ENCODE peak calls at places on chromosomes 12 and 14, in ten cellular contexts. B, K, H, T, G, Z, R, V, A and F are unnamed samples.

GRCh38 chr14:99690636-99691035 is 6.5 kb downstream of the CYP46A1 start:
- DNase-seq in B (no peak), K (no peak), H (no peak), T (no peak), G (no peak), Z (no peak), R (no peak), V (no peak), A (no peak), F (no peak)

GRCh38 chr12:46452061-46452615 is 79.6 kb upstream of the SLC38A2 start:
- DNase-seq in B (no peak), K (no peak), H (no peak), T (no peak), G (no peak), Z (no peak), R (no peak), V (no peak), A (no peak), F (no peak)

GRCh38 chr14:69055125-69055524 is 76.0 kb upstream of the ACTN1 start:
- DNase-seq in B (no peak), K (no peak), H (no peak), T (no peak), G (no peak), Z (no peak), R (no peak), V (no peak), A (no peak), F (no peak)

GRCh38 chr12:110002691-110003515 is 3.7 kb downstream of the ANKRD13A start:
- DNase-seq in B (no peak), K (no peak), H (no peak), T (no peak), G (no peak), Z (no peak), R (no peak), V (no peak), A (no peak), F (no peak)

GRCh38 chr12:115947696-115948062 is 329.8 kb downstream of the MED13L start:
- DNase-seq in B (no peak), K (no peak), H (no peak), T (peak), G (peak), Z (no peak), R (no peak), V (no peak), A (no peak), F (no peak)

GRCh38 chr14:69614592-69614991 is 3.2 kb downstream of the SUSD6 start:
- DNase-seq in B (no peak), K (no peak), H (no peak), T (no peak), G (no peak), Z (peak), R (no peak), V (no peak), A (peak), F (peak)

GRCh38 chr14:54440454-54440853 is 720 bp downstream of the CNIH1 start:
- DNase-seq in B (no peak), K (no peak), H (no peak), T (no peak), G (no peak), Z (no peak), R (no peak), V (no peak), A (no peak), F (no peak)

GRCh38 chr12:109538191-109538863 is 35.0 kb downstream of the MMAB start:
- DNase-seq in B (no peak), K (no peak), H (no peak), T (no peak), G (no peak), Z (no peak), R (no peak), V (peak), A (no peak), F (no peak)

GRCh38 chr12:55467836-55468235 is 2.1 kb downstream of the OR6C70 start:
- DNase-seq in B (no peak), K (no peak), H (no peak), T (no peak), G (no peak), Z (no peak), R (no peak), V (no peak), A (no peak), F (no peak)

GRCh38 chr14:99363051-99363450 is 91.1 kb upstream of the BCL11B start:
- DNase-seq in B (no peak), K (no peak), H (no peak), T (no peak), G (no peak), Z (no peak), R (no peak), V (no peak), A (no peak), F (no peak)

GRCh38 chr14:75011356-75012097 is 8.8 kb downstream of the EIF2B2 start:
- DNase-seq in B (no peak), K (no peak), H (no peak), T (no peak), G (no peak), Z (no peak), R (no peak), V (no peak), A (no peak), F (no peak)

GRCh38 chr12:22285871-22286270 is 48.6 kb downstream of the ST8SIA1 start:
- DNase-seq in B (no peak), K (no peak), H (no peak), T (no peak), G (no peak), Z (no peak), R (no peak), V (no peak), A (no peak), F (no peak)

GRCh38 chr14:64422753-64423152 is 34.6 kb downstream of the MTHFD1 start:
- DNase-seq in B (no peak), K (no peak), H (no peak), T (no peak), G (no peak), Z (no peak), R (no peak), V (no peak), A (no peak), F (no peak)

GRCh38 chr12:51269174-51270066 is 795 bp downstream of the SMAGP start:
- DNase-seq in B (peak), K (peak), H (no peak), T (no peak), G (no peak), Z (peak), R (peak), V (peak), A (no peak), F (peak)

GRCh38 chr14:104680806-104681688 is 8.4 kb upstream of the INF2 start:
- DNase-seq in B (peak), K (peak), H (no peak), T (no peak), G (no peak), Z (peak), R (no peak), V (no peak), A (no peak), F (peak)

GRCh38 chr12:18703326-18703725 is 34.5 kb downstream of the PLCZ1 start:
- DNase-seq in B (no peak), K (no peak), H (no peak), T (no peak), G (no peak), Z (no peak), R (no peak), V (no peak), A (no peak), F (no peak)

GRCh38 chr14:79325557-79325956 is 885.7 kb downstream of the DIO2 start:
- DNase-seq in B (no peak), K (no peak), H (no peak), T (no peak), G (no peak), Z (no peak), R (no peak), V (no peak), A (no peak), F (no peak)

GRCh38 chr12:93996321-93996720 is 152.1 kb upstream of the PLXNC1 start:
- DNase-seq in B (no peak), K (no peak), H (no peak), T (no peak), G (no peak), Z (no peak), R (no peak), V (no peak), A (no peak), F (no peak)

GRCh38 chr12:27276275-27276674 is 32.2 kb downstream of the STK38L start:
- DNase-seq in B (no peak), K (no peak), H (no peak), T (no peak), G (no peak), Z (no peak), R (no peak), V (no peak), A (no peak), F (no peak)

GRCh38 chr14:77105118-77105517 is 7.1 kb downstream of the CIPC start:
- DNase-seq in B (no peak), K (no peak), H (no peak), T (no peak), G (no peak), Z (no peak), R (no peak), V (no peak), A (no peak), F (no peak)

GRCh38 chr12:25904442-25904841 is 54.0 kb upstream of the RASSF8 start:
- DNase-seq in B (no peak), K (no peak), H (no peak), T (no peak), G (no peak), Z (no peak), R (no peak), V (no peak), A (no peak), F (no peak)
- TF ChIP-seq EP300 in B (no peak), K (no peak), H (no peak), T (no peak), G (no peak), Z (no peak), R (no peak), V (no peak), A (no peak), F (no peak)

DNA sequence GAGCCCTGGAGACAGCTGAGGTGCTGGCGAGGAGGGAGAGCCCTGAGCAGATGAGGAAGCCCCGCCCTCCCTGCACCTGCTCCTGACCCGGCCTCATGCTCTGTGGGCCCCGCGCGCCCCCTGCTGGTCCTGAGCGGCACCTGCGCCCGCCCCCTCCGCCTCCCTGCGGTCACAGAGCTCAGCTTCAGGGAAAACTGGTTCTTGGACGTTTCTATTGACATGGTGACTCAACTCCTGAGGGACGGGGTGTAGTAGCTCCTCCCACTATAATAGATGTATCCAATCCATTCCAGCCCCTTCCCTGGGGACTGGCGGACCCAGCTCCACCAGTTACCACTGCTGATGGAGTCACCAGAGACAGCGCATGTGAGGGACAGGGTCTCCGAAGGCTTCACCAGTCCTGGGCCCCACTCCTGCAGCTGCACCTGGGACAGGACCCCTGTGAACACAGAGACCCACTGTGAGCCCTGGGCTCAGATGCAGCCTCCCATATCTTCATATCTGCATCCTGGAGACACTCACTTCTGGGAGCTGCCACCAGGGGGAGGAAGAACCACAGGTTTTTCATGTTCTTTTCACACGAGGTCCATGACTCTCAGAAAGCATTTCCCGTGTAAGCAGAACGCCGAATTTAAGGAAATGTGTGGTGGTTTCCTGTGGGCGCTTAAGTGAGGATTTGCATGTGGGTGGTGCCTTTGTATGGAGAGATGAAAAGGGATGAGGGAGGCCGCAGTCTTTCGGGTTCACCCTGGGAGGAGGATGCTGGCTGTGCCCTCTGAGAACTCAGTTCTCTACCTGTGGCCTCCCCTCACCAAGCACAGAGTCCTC is 1346.5 kb downstream of the TMEM121 start:
- DNase-seq in B (peak), K (peak), H (no peak), T (peak), G (no peak), Z (no peak), R (peak), V (peak), A (no peak), F (peak)
- TF ChIP-seq CTCF in B (peak), K (peak), H (peak), T (peak), G (peak), Z (no peak), R (no peak), V (peak), A (peak), F (peak)

GRCh38 chr12:25960926-25961325 is 2.4 kb downstream of the RASSF8 start:
- DNase-seq in B (no peak), K (no peak), H (no peak), T (no peak), G (no peak), Z (no peak), R (no peak), V (no peak), A (no peak), F (no peak)

GRCh38 chr12:25957898-25958253 is 606 bp upstream of the RASSF8 start:
- DNase-seq in B (peak), K (no peak), H (no peak), T (no peak), G (no peak), Z (no peak), R (peak), V (no peak), A (no peak), F (no peak)

GRCh38 chr12:25958254-25959068 is at the start of gene RASSF8:
- DNase-seq in B (peak), K (peak), H (peak), T (peak), G (no peak), Z (peak), R (peak), V (peak), A (no peak), F (peak)

GRCh38 chr12:25959069-25959961 is 833 bp downstream of the RASSF8 start:
- DNase-seq in B (peak), K (peak), H (no peak), T (no peak), G (no peak), Z (peak), R (peak), V (peak), A (no peak), F (peak)

GRCh38 chr12:25960176-25960575 is 1.7 kb downstream of the RASSF8 start:
- DNase-seq in B (peak), K (no peak), H (no peak), T (no peak), G (no peak), Z (no peak), R (peak), V (peak), A (no peak), F (no peak)
- H3K4me3 ChIP-seq in B (peak), K (peak), H (peak), T (no peak), G (peak), Z (peak), R (peak), V (peak), A (no peak), F (peak)

GRCh38 chr14:102583726-102584125 is 8.7 kb upstream of the RCOR1 start:
- DNase-seq in B (no peak), K (no peak), H (no peak), T (no peak), G (no peak), Z (no peak), R (no peak), V (no peak), A (no peak), F (no peak)

GRCh38 chr14:102580552-102581110 is 11.8 kb upstream of the RCOR1 start:
- DNase-seq in B (no peak), K (no peak), H (no peak), T (no peak), G (no peak), Z (no peak), R (no peak), V (no peak), A (no peak), F (no peak)

GRCh38 chr14:102578821-102579220 is 13.6 kb upstream of the RCOR1 start:
- DNase-seq in B (no peak), K (no peak), H (no peak), T (no peak), G (no peak), Z (no peak), R (no peak), V (no peak), A (no peak), F (no peak)

GRCh38 chr14:102581193-102581592 is 11.3 kb upstream of the RCOR1 start:
- DNase-seq in B (no peak), K (no peak), H (no peak), T (no peak), G (no peak), Z (no peak), R (no peak), V (no peak), A (no peak), F (no peak)

GRCh38 chr14:102579696-102580551 is 12.5 kb upstream of the RCOR1 start:
- DNase-seq in B (no peak), K (no peak), H (no peak), T (no peak), G (no peak), Z (no peak), R (no peak), V (peak), A (no peak), F (no peak)
- TF ChIP-seq EP300 in B (no peak), K (no peak), H (no peak), T (no peak), G (no peak), Z (no peak), R (no peak), V (no peak), A (no peak), F (no peak)

GRCh38 chr12:80413462-80413861 is 30.6 kb upstream of the PTPRQ start:
- DNase-seq in B (no peak), K (no peak), H (no peak), T (no peak), G (no peak), Z (no peak), R (no peak), V (no peak), A (no peak), F (no peak)
- TF ChIP-seq CTCF in B (peak), K (no peak), H (no peak), T (no peak), G (no peak), Z (no peak), R (no peak), V (no peak), A (no peak), F (no peak)

DNA sequence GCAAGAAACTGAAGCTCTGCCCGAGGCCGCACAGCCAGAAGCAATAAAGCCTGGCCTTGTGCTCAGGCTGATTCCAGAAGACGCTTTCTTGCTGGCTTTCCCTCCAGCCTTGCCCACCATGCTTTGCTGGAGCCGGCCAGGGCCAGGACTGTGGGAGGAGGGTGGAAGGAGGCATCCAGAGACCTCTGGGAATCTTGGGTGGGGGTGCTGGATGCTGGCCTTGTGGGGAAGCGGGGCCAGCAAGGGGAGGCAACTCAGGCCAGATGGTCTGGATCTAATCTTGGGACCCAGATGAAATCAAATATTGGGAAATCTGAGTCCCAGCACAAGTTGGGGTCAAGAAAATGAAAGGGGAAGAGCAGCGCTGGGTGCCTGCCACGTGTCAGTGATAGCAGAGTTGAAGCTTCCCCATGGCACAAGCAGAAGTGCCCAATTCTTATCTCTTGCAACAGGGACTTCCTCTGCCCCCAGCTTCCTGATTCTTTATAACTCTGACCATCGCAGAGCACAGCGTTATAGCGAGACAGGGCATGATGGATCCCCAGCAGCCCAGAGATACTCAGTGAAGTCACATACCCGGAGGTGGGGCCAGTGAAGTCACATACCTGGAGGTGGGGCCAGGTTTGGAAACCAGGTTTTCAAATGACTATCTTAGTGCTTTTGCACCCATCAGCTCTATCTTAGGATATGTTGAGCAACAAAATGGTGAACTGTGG is 6.4 kb upstream of the RABGGTA start:
- DNase-seq in B (no peak), K (no peak), H (no peak), T (no peak), G (no peak), Z (no peak), R (no peak), V (no peak), A (no peak), F (peak)
- H3K4me3 ChIP-seq in B (no peak), K (no peak), H (no peak), T (no peak), G (no peak), Z (no peak), R (no peak), V (no peak), A (no peak), F (no peak)

GRCh38 chr14:31263485-31264133 is 56.0 kb upstream of the HECTD1 start:
- DNase-seq in B (peak), K (peak), H (no peak), T (no peak), G (no peak), Z (peak), R (peak), V (no peak), A (no peak), F (peak)

GRCh38 chr14:31261859-31262739 is 54.5 kb upstream of the HECTD1 start:
- DNase-seq in B (no peak), K (peak), H (peak), T (no peak), G (no peak), Z (peak), R (peak), V (no peak), A (peak), F (no peak)

GRCh38 chr14:31268216-31268615 is 60.6 kb upstream of the HECTD1 start:
- DNase-seq in B (no peak), K (no peak), H (no peak), T (no peak), G (no peak), Z (no peak), R (no peak), V (no peak), A (no peak), F (no peak)

GRCh38 chr14:31266437-31267331 is 59.1 kb upstream of the HECTD1 start:
- DNase-seq in B (no peak), K (no peak), H (no peak), T (no peak), G (peak), Z (no peak), R (no peak), V (no peak), A (no peak), F (no peak)

DNA sequence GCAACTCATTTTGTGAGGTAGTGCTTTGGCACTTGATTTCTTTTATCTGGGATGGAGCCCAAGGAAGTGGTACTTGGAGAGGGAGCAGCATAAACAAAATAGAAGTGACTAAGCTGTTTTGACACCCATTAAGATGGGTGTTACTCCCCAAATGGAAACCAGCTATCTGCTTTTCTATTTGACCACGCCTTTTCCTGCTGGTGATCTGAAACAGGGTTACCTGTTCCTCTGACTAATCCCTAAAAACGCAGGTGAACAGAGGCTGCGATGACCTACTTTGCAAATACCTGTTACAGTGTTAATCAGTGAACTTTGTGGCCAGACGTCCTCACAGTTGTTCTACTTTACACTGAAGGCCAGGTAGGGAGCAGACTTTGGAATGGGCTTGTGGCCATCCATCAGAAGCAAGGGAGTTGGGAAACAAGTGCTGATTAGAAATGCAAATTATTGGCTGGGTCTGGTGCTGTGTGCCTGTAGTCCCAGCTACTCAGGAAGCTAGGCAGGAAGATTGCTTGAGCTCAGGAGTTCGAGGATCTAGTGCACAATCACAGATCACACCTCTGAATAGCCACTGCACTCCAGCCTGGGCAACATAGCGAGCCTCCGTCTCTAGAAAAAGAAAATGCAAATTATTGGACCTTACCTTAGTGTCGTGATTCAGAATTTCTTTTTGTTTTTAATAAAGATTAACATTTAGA is 58.3 kb upstream of the HECTD1 start:
- DNase-seq in B (no peak), K (peak), H (no peak), T (no peak), G (no peak), Z (no peak), R (no peak), V (no peak), A (no peak), F (no peak)
- TF ChIP-seq EP300 in B (no peak), K (no peak), H (no peak), T (no peak), G (no peak), Z (no peak), R (no peak), V (no peak), A (no peak), F (no peak)